ENCODE peak calls at places on chromosomes 1 and 21, in eight cellular contexts. F is ascending aorta, Z is upper lobe of right lung, W is colonic mucosa, B is psoas muscle, J is brain microvascular endothelial cell, P is breast epithelium, U is body of pancreas. L is an unnamed sample.

GRCh38 chr1:228986093-228986904 is 251.0 kb downstream of the RHOU start:
- DNase-seq in U (peak; percentile 69), B (peak; percentile 42), Z (no peak), J (no peak), F (peak; percentile 83), P (no peak), W (peak; percentile 34), L (peak; percentile 65)

GRCh38 chr1:206784471-206784903 is 12.2 kb upstream of the IL10 start:
- DNase-seq in F (no peak), Z (no peak), J (no peak), P (no peak), B (no peak), W (no peak), U (no peak), L (no peak)

GRCh38 chr1:74728736-74729135 is 4.1 kb downstream of the CRYZ start:
- DNase-seq in P (no peak), W (no peak), J (no peak), F (no peak), Z (no peak), U (no peak), B (no peak), L (no peak)

GRCh38 chr1:109850194-109850593 is 60.5 kb upstream of the CSF1 start:
- DNase-seq in J (no peak), B (no peak), U (no peak), W (no peak), P (no peak), F (no peak), Z (no peak), L (no peak)

GRCh38 chr21:46220275-46220810 is 8.2 kb downstream of the LSS start:
- DNase-seq in J (no peak), Z (no peak), B (no peak), U (no peak), F (no peak), W (no peak), P (no peak), L (no peak)

GRCh38 chr1:16073490-16074104 is at the start of gene FAM131C:
- DNase-seq in U (peak; percentile 55), P (no peak), W (peak; percentile 28), Z (no peak), J (no peak), B (no peak), F (no peak), L (peak; percentile 71)

GRCh38 chr21:32463889-32464300 is 51.4 kb downstream of the EVA1C start:
- DNase-seq in U (no peak), J (peak; percentile 93), Z (no peak), F (no peak), W (no peak), P (no peak), B (no peak), L (no peak)

GRCh38 chr21:33642896-33643657 is 776 bp downstream of the ITSN1 start:
- DNase-seq in Z (peak; percentile 75), P (no peak), U (peak; percentile 24), F (peak; percentile 70), B (peak; percentile 43), W (peak; percentile 49), J (no peak), L (peak; percentile 35)

GRCh38 chr1:183612407-183612806 is 22.1 kb upstream of the NCF2 start:
- DNase-seq in P (no peak), U (no peak), J (no peak), Z (no peak), W (no peak), F (no peak), B (no peak), L (no peak)

GRCh38 chr21:42002421-42002958 is 7.7 kb downstream of the ZBTB21 start:
- DNase-seq in B (no peak), F (no peak), J (peak; percentile 92), Z (no peak), W (no peak), P (no peak), U (no peak), L (peak; percentile 61)

GRCh38 chr1:8427493-8427892 is 109.6 kb downstream of the SLC45A1 start:
- DNase-seq in P (no peak), F (no peak), J (no peak), U (no peak), Z (no peak), B (no peak), W (no peak), L (no peak)

GRCh38 chr1:24481098-24481497 is 21.5 kb upstream of the RCAN3 start:
- DNase-seq in Z (no peak), U (no peak), P (no peak), W (no peak), B (no peak), J (no peak), F (no peak), L (no peak)

GRCh38 chr1:77200297-77200696 is 18.9 kb downstream of the PIGK start:
- DNase-seq in P (no peak), Z (no peak), W (no peak), J (no peak), F (no peak), B (no peak), U (no peak), L (no peak)

DNA sequence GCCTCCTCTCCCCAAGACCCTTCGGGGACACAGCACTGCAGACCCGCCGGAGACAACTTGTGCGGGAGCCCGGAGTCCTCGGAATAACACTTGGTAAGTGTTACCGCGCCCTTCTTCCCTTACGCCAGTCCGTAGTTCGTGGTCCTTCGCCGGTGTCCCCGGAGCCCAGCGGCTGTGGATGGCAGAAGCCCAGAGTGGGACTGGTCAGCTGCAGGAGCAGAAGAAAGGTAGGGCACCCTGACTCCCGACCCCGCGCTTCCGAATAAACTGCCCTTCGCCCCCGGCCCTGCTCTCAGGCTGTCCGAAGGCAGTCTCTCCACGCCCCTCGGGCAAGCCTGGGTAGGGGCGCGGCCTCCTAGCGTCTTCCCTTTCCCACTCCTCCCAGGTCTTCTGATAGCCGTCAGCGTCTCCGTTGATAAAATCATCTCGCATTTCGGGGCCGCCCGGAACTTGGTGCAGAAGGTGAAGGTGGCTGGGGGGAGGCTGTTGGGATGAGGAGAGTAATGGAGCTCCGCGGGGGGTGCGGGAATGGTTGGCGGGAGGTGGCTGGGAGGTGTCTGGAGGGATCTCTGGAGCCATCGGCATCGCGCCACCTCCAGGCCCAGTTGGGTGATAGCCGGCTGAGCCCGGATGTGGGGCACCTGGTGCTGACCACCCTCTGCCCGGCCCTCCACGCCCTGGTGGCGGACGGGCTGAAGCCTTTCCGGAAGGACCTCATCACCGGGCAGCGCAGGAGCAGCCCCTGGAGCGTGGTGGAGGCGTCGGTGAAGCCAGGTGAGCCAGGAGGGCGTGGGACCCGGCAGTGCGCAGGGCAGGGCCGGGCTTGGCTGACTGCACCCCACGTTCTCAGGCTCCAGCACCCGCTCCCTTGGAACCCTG is 4.3 kb downstream of the RUSC1 start:
- DNase-seq in U (peak; percentile 75), P (peak; percentile 47), B (peak; percentile 59), F (peak; percentile 72), Z (peak; percentile 85), J (peak; percentile 36), W (peak; percentile 80), L (peak; percentile 67)
- TF ChIP-seq CTCF in U (no peak), P (peak; percentile 39), B (peak; percentile 13), F (peak; percentile 33), Z (peak; percentile 49), J (peak; percentile 72), W (no peak), L (peak; percentile 42)

GRCh38 chr21:37459575-37459974 is 93.0 kb downstream of the DYRK1A start:
- DNase-seq in Z (no peak), U (no peak), P (no peak), F (no peak), J (peak; percentile 56), B (no peak), W (no peak), L (no peak)

GRCh38 chr21:37461494-37461893 is 94.9 kb downstream of the DYRK1A start:
- DNase-seq in B (no peak), U (no peak), J (no peak), W (no peak), F (no peak), Z (no peak), P (no peak), L (peak; percentile 25)

GRCh38 chr21:37462087-37462861 is 95.7 kb downstream of the DYRK1A start:
- DNase-seq in B (no peak), U (no peak), J (no peak), P (no peak), F (no peak), Z (no peak), W (no peak), L (no peak)

GRCh38 chr21:37460196-37460595 is 93.6 kb downstream of the DYRK1A start:
- DNase-seq in J (no peak), F (no peak), Z (no peak), P (no peak), B (no peak), W (no peak), U (no peak), L (no peak)

DNA sequence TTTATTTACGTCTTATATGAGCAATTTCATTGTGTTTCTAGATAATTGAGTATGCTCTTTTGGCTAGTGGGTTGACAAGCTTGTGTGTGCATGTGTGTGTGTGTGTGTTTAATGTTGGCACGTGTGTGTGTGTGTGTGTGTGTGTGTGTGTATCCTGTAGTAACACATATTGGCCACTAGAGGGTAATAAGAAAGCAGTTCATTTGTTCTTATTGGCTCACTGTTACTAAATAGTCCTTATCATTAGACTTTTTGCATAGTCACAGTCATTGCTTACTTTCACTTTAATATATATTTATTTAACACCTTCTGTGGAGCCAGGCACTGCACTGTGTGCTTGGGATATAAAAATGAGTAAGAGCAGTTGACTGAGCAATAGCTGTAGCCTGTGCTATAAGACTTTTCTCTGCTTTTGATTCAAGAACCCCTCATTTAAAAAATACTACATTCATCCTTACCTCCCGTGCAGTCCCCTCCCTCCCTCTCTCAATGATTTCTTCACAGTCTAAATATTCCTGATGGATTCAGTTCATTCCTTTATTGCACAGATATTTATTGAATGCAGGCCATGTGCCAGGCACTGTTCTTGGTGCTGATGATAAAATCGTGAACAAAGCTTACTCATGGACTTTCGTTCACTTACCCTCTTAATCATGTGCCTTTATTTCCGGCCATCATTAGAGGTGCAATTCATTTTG is 96.7 kb downstream of the DYRK1A start:
- DNase-seq in W (no peak), P (no peak), Z (no peak), B (no peak), U (peak; percentile 59), F (no peak), J (peak; percentile 37), L (no peak)
- H3K27ac ChIP-seq in W (no peak overlapping the region), P (no peak overlapping the region), Z (peak overlapping the region; percentile 0), B (peak overlapping the region; percentile 61), U (peak overlapping the region; percentile 18), F (no peak overlapping the region), J (peak overlapping the region; percentile 48), L (peak overlapping the region; percentile 78)

DNA sequence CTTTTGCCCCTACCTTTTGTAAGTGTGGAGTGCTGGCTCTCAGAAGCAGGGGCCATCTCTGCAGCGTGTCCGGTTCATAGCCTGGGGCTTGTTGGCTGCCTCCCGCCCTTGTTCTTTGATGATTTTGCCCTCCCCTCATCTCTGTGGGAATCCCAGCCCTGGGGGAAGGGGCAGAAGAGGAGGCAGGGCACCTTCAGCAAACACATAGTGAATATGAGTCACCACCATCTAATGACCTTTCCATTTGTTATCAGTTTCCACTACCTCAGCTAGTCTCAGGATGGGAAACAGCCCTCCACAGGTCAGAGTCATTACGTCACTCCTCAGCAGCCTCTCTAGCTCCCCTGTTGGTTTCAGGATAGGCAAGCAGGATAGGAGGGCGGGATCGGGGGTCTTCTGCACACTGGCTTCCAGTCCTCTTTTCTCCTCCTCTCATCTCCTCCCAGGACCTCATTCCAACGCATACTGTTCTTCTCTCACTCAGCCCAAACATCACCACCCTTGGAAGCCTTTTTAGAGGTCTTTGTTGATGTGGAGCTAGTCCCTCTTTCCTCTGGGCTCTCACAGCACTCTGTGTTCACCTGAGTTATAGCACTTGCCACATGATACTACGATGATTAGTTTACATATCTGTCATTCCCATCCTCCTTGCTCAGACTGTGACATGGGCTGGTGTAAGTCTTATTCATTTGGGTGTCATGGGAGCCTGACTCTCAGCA is 15.8 kb downstream of the GADD45A start:
- DNase-seq in P (no peak), J (peak; percentile 78), Z (no peak), F (no peak), B (no peak), W (no peak), U (no peak), L (peak; percentile 73)
- TF ChIP-seq CTCF in P (no peak), J (peak; percentile 71), Z (no peak), F (peak; percentile 18), B (no peak), W (no peak), U (no peak), L (peak; percentile 17)

GRCh38 chr1:116754203-116754977 is at the start of gene CD2:
- DNase-seq in Z (no peak), P (no peak), B (no peak), W (no peak), F (no peak), J (no peak), U (no peak), L (no peak)
- H3K27ac ChIP-seq in Z (peak within 1 kb of the TSS; percentile 42), P (no peak within 1 kb of the TSS), B (no peak within 1 kb of the TSS), W (peak within 1 kb of the TSS; percentile 36), F (no peak within 1 kb of the TSS), J (no peak within 1 kb of the TSS), U (no peak within 1 kb of the TSS), L (no peak within 1 kb of the TSS)